ENCODE peak calls at places on chromosomes 6 and 20, in nine cellular contexts. One of them, this sample, is unnamed.

GRCh38 chr6:150347845-150348244 is 21.0 kb upstream of the IYD start:
- DNase-seq in CD4-positive, CD25-positive, alpha-beta regulatory T cell: no peak
- DNase-seq in GM20000: no peak
- DNase-seq in nucleus accumbens: no peak
- DNase-seq in NCI-H1092 treated with DMSO at 0.1 percent for 48 hours: no peak
- DNase-seq in HTR-8/SVneo: no peak
- DNase-seq in OCI-LY7: peak; percentile 93
- DNase-seq in cardiac fibroblast: no peak
- DNase-seq in anterior cingulate cortex: no peak
- DNase-seq in this sample: no peak

GRCh38 chr20:57290178-57290484 is 23.7 kb upstream of the BMP7 start:
- DNase-seq in CD4-positive, CD25-positive, alpha-beta regulatory T cell: no peak
- DNase-seq in GM20000: no peak
- DNase-seq in anterior cingulate cortex: no peak
- DNase-seq in OCI-LY7: no peak
- DNase-seq in nucleus accumbens: no peak
- DNase-seq in HTR-8/SVneo: no peak
- DNase-seq in cardiac fibroblast: no peak
- DNase-seq in NCI-H1092 treated with DMSO at 0.1 percent for 48 hours: no peak
- DNase-seq in this sample: no peak

GRCh38 chr6:123777554-123777953 is 26.1 kb upstream of the NKAIN2 start:
- DNase-seq in anterior cingulate cortex: no peak
- DNase-seq in NCI-H1092 treated with DMSO at 0.1 percent for 48 hours: peak; percentile 31
- DNase-seq in GM20000: no peak
- DNase-seq in cardiac fibroblast: peak; percentile 14
- DNase-seq in HTR-8/SVneo: no peak
- DNase-seq in nucleus accumbens: no peak
- DNase-seq in CD4-positive, CD25-positive, alpha-beta regulatory T cell: no peak
- DNase-seq in OCI-LY7: no peak
- DNase-seq in this sample: no peak

GRCh38 chr6:130708338-130708737 is 118.9 kb upstream of the SMLR1 start:
- DNase-seq in HTR-8/SVneo: no peak
- DNase-seq in nucleus accumbens: no peak
- DNase-seq in OCI-LY7: no peak
- DNase-seq in GM20000: no peak
- DNase-seq in CD4-positive, CD25-positive, alpha-beta regulatory T cell: no peak
- DNase-seq in NCI-H1092 treated with DMSO at 0.1 percent for 48 hours: no peak
- DNase-seq in anterior cingulate cortex: no peak
- DNase-seq in cardiac fibroblast: no peak
- DNase-seq in this sample: peak; percentile 16

GRCh38 chr6:18216411-18216810 is 47.9 kb downstream of the DEK start:
- DNase-seq in NCI-H1092 treated with DMSO at 0.1 percent for 48 hours: no peak
- DNase-seq in anterior cingulate cortex: no peak
- DNase-seq in CD4-positive, CD25-positive, alpha-beta regulatory T cell: no peak
- DNase-seq in OCI-LY7: no peak
- DNase-seq in GM20000: no peak
- DNase-seq in nucleus accumbens: no peak
- DNase-seq in HTR-8/SVneo: peak; percentile 30
- DNase-seq in cardiac fibroblast: peak; percentile 23
- DNase-seq in this sample: no peak

GRCh38 chr6:145272246-145272645 is 463.1 kb downstream of the EPM2A start:
- DNase-seq in OCI-LY7: no peak
- DNase-seq in HTR-8/SVneo: no peak
- DNase-seq in CD4-positive, CD25-positive, alpha-beta regulatory T cell: no peak
- DNase-seq in anterior cingulate cortex: no peak
- DNase-seq in nucleus accumbens: no peak
- DNase-seq in NCI-H1092 treated with DMSO at 0.1 percent for 48 hours: no peak
- DNase-seq in cardiac fibroblast: no peak
- DNase-seq in GM20000: no peak
- DNase-seq in this sample: no peak

GRCh38 chr6:161128230-161128629 is 136.7 kb downstream of the MAP3K4 start:
- DNase-seq in GM20000: no peak
- DNase-seq in anterior cingulate cortex: no peak
- DNase-seq in HTR-8/SVneo: no peak
- DNase-seq in cardiac fibroblast: no peak
- DNase-seq in nucleus accumbens: no peak
- DNase-seq in CD4-positive, CD25-positive, alpha-beta regulatory T cell: no peak
- DNase-seq in NCI-H1092 treated with DMSO at 0.1 percent for 48 hours: no peak
- DNase-seq in OCI-LY7: no peak
- DNase-seq in this sample: no peak

GRCh38 chr6:13853871-13854270 is 39.5 kb upstream of the MCUR1 start:
- DNase-seq in anterior cingulate cortex: no peak
- DNase-seq in GM20000: no peak
- DNase-seq in cardiac fibroblast: no peak
- DNase-seq in nucleus accumbens: no peak
- DNase-seq in NCI-H1092 treated with DMSO at 0.1 percent for 48 hours: no peak
- DNase-seq in HTR-8/SVneo: no peak
- DNase-seq in CD4-positive, CD25-positive, alpha-beta regulatory T cell: no peak
- DNase-seq in OCI-LY7: no peak
- DNase-seq in this sample: no peak

GRCh38 chr20:24955045-24955444 is 6.0 kb downstream of the CST7 start:
- DNase-seq in NCI-H1092 treated with DMSO at 0.1 percent for 48 hours: no peak
- DNase-seq in anterior cingulate cortex: no peak
- DNase-seq in CD4-positive, CD25-positive, alpha-beta regulatory T cell: no peak
- DNase-seq in cardiac fibroblast: no peak
- DNase-seq in OCI-LY7: peak; percentile 69
- DNase-seq in nucleus accumbens: no peak
- DNase-seq in GM20000: peak; percentile 61
- DNase-seq in HTR-8/SVneo: no peak
- DNase-seq in this sample: no peak

GRCh38 chr20:47440857-47441773 is 60.6 kb upstream of the NCOA3 start:
- DNase-seq in NCI-H1092 treated with DMSO at 0.1 percent for 48 hours: no peak
- DNase-seq in nucleus accumbens: no peak
- DNase-seq in OCI-LY7: no peak
- DNase-seq in anterior cingulate cortex: no peak
- DNase-seq in cardiac fibroblast: peak; percentile 41
- DNase-seq in CD4-positive, CD25-positive, alpha-beta regulatory T cell: no peak
- DNase-seq in HTR-8/SVneo: peak; percentile 93
- DNase-seq in GM20000: no peak
- DNase-seq in this sample: no peak

GRCh38 chr6:51790946-51791345 is 296.5 kb downstream of the PKHD1 start:
- DNase-seq in CD4-positive, CD25-positive, alpha-beta regulatory T cell: no peak
- DNase-seq in OCI-LY7: no peak
- DNase-seq in GM20000: no peak
- DNase-seq in cardiac fibroblast: no peak
- DNase-seq in anterior cingulate cortex: no peak
- DNase-seq in HTR-8/SVneo: no peak
- DNase-seq in nucleus accumbens: no peak
- DNase-seq in NCI-H1092 treated with DMSO at 0.1 percent for 48 hours: no peak
- DNase-seq in this sample: no peak

GRCh38 chr6:139540276-139540675 is 165.8 kb upstream of the CITED2 start:
- DNase-seq in cardiac fibroblast: peak; percentile 61
- DNase-seq in OCI-LY7: no peak
- DNase-seq in NCI-H1092 treated with DMSO at 0.1 percent for 48 hours: no peak
- DNase-seq in anterior cingulate cortex: no peak
- DNase-seq in CD4-positive, CD25-positive, alpha-beta regulatory T cell: no peak
- DNase-seq in HTR-8/SVneo: no peak
- DNase-seq in nucleus accumbens: no peak
- DNase-seq in GM20000: peak; percentile 23
- DNase-seq in this sample: peak; percentile 61

GRCh38 chr6:13368716-13369115 is 40.4 kb upstream of the TBC1D7 start:
- DNase-seq in nucleus accumbens: no peak
- DNase-seq in CD4-positive, CD25-positive, alpha-beta regulatory T cell: no peak
- DNase-seq in OCI-LY7: no peak
- DNase-seq in cardiac fibroblast: no peak
- DNase-seq in NCI-H1092 treated with DMSO at 0.1 percent for 48 hours: no peak
- DNase-seq in HTR-8/SVneo: no peak
- DNase-seq in anterior cingulate cortex: no peak
- DNase-seq in GM20000: no peak
- DNase-seq in this sample: no peak

GRCh38 chr20:20551409-20551808 is 161.0 kb downstream of the RALGAPA2 start:
- DNase-seq in GM20000: no peak
- DNase-seq in CD4-positive, CD25-positive, alpha-beta regulatory T cell: no peak
- DNase-seq in HTR-8/SVneo: no peak
- DNase-seq in nucleus accumbens: no peak
- DNase-seq in OCI-LY7: no peak
- DNase-seq in NCI-H1092 treated with DMSO at 0.1 percent for 48 hours: peak; percentile 94
- DNase-seq in cardiac fibroblast: no peak
- DNase-seq in anterior cingulate cortex: no peak
- DNase-seq in this sample: no peak

GRCh38 chr6:139613496-139613895 is 239.0 kb upstream of the CITED2 start:
- DNase-seq in cardiac fibroblast: no peak
- DNase-seq in nucleus accumbens: no peak
- DNase-seq in HTR-8/SVneo: no peak
- DNase-seq in anterior cingulate cortex: no peak
- DNase-seq in OCI-LY7: no peak
- DNase-seq in GM20000: no peak
- DNase-seq in NCI-H1092 treated with DMSO at 0.1 percent for 48 hours: no peak
- DNase-seq in CD4-positive, CD25-positive, alpha-beta regulatory T cell: no peak
- DNase-seq in this sample: no peak

GRCh38 chr6:41706876-41707564 is 28.4 kb downstream of the TFEB start:
- DNase-seq in NCI-H1092 treated with DMSO at 0.1 percent for 48 hours: no peak
- DNase-seq in GM20000: peak; percentile 53
- DNase-seq in cardiac fibroblast: peak; percentile 79
- DNase-seq in OCI-LY7: peak; percentile 58
- DNase-seq in nucleus accumbens: peak; percentile 59
- DNase-seq in CD4-positive, CD25-positive, alpha-beta regulatory T cell: no peak
- DNase-seq in HTR-8/SVneo: no peak
- DNase-seq in anterior cingulate cortex: peak; percentile 48
- DNase-seq in this sample: peak; percentile 6

GRCh38 chr20:37920679-37921322 is 17.9 kb downstream of the VSTM2L start:
- DNase-seq in CD4-positive, CD25-positive, alpha-beta regulatory T cell: no peak
- DNase-seq in OCI-LY7: no peak
- DNase-seq in NCI-H1092 treated with DMSO at 0.1 percent for 48 hours: no peak
- DNase-seq in HTR-8/SVneo: no peak
- DNase-seq in GM20000: no peak
- DNase-seq in nucleus accumbens: no peak
- DNase-seq in cardiac fibroblast: no peak
- DNase-seq in anterior cingulate cortex: no peak
- DNase-seq in this sample: no peak

GRCh38 chr20:41587956-41588355 is 30.2 kb downstream of the CHD6 start:
- DNase-seq in HTR-8/SVneo: peak; percentile 67
- DNase-seq in anterior cingulate cortex: no peak
- DNase-seq in cardiac fibroblast: peak; percentile 60
- DNase-seq in GM20000: no peak
- DNase-seq in nucleus accumbens: no peak
- DNase-seq in CD4-positive, CD25-positive, alpha-beta regulatory T cell: no peak
- DNase-seq in NCI-H1092 treated with DMSO at 0.1 percent for 48 hours: no peak
- DNase-seq in OCI-LY7: no peak
- DNase-seq in this sample: peak; percentile 11

GRCh38 chr20:3887870-3888614 is 1.1 kb upstream of the PANK2 start:
- DNase-seq in OCI-LY7: no peak
- DNase-seq in NCI-H1092 treated with DMSO at 0.1 percent for 48 hours: no peak
- DNase-seq in anterior cingulate cortex: peak; percentile 42
- DNase-seq in HTR-8/SVneo: peak; percentile 52
- DNase-seq in nucleus accumbens: peak; percentile 32
- DNase-seq in cardiac fibroblast: peak; percentile 47
- DNase-seq in GM20000: no peak
- DNase-seq in CD4-positive, CD25-positive, alpha-beta regulatory T cell: no peak
- DNase-seq in this sample: peak; percentile 60

GRCh38 chr6:135087403-135087802 is 32.8 kb upstream of the HBS1L start:
- DNase-seq in nucleus accumbens: no peak
- DNase-seq in OCI-LY7: peak; percentile 19
- DNase-seq in anterior cingulate cortex: no peak
- DNase-seq in GM20000: no peak
- DNase-seq in cardiac fibroblast: no peak
- DNase-seq in NCI-H1092 treated with DMSO at 0.1 percent for 48 hours: no peak
- DNase-seq in HTR-8/SVneo: no peak
- DNase-seq in CD4-positive, CD25-positive, alpha-beta regulatory T cell: no peak
- DNase-seq in this sample: no peak

GRCh38 chr6:15430181-15430580 is 184.3 kb downstream of the JARID2 start:
- DNase-seq in GM20000: no peak
- DNase-seq in cardiac fibroblast: peak; percentile 42
- DNase-seq in nucleus accumbens: no peak
- DNase-seq in anterior cingulate cortex: no peak
- DNase-seq in NCI-H1092 treated with DMSO at 0.1 percent for 48 hours: no peak
- DNase-seq in CD4-positive, CD25-positive, alpha-beta regulatory T cell: no peak
- DNase-seq in OCI-LY7: no peak
- DNase-seq in HTR-8/SVneo: no peak
- DNase-seq in this sample: no peak

GRCh38 chr6:722608-723007 is 29.7 kb upstream of the EXOC2 start:
- DNase-seq in nucleus accumbens: no peak
- DNase-seq in HTR-8/SVneo: no peak
- DNase-seq in OCI-LY7: peak; percentile 32
- DNase-seq in cardiac fibroblast: peak; percentile 50
- DNase-seq in CD4-positive, CD25-positive, alpha-beta regulatory T cell: no peak
- DNase-seq in anterior cingulate cortex: no peak
- DNase-seq in GM20000: no peak
- DNase-seq in NCI-H1092 treated with DMSO at 0.1 percent for 48 hours: no peak
- DNase-seq in this sample: peak; percentile 45

GRCh38 chr20:63125581-63125892 is 90.4 kb downstream of the YTHDF1 start:
- DNase-seq in cardiac fibroblast: no peak
- DNase-seq in anterior cingulate cortex: no peak
- DNase-seq in NCI-H1092 treated with DMSO at 0.1 percent for 48 hours: no peak
- DNase-seq in GM20000: no peak
- DNase-seq in OCI-LY7: no peak
- DNase-seq in CD4-positive, CD25-positive, alpha-beta regulatory T cell: no peak
- DNase-seq in HTR-8/SVneo: no peak
- DNase-seq in nucleus accumbens: no peak
- DNase-seq in this sample: no peak

GRCh38 chr6:157107915-157108651 is 215.2 kb downstream of the TMEM242 start:
- DNase-seq in GM20000: no peak
- DNase-seq in nucleus accumbens: no peak
- DNase-seq in NCI-H1092 treated with DMSO at 0.1 percent for 48 hours: no peak
- DNase-seq in OCI-LY7: no peak
- DNase-seq in cardiac fibroblast: peak; percentile 95
- DNase-seq in anterior cingulate cortex: no peak
- DNase-seq in CD4-positive, CD25-positive, alpha-beta regulatory T cell: no peak
- DNase-seq in HTR-8/SVneo: peak; percentile 44
- DNase-seq in this sample: peak; percentile 42

GRCh38 chr6:40931927-40932326 is 107.1 kb downstream of the UNC5CL start:
- DNase-seq in OCI-LY7: no peak
- DNase-seq in NCI-H1092 treated with DMSO at 0.1 percent for 48 hours: no peak
- DNase-seq in nucleus accumbens: no peak
- DNase-seq in CD4-positive, CD25-positive, alpha-beta regulatory T cell: no peak
- DNase-seq in anterior cingulate cortex: no peak
- DNase-seq in cardiac fibroblast: no peak
- DNase-seq in GM20000: no peak
- DNase-seq in HTR-8/SVneo: no peak
- DNase-seq in this sample: peak; percentile 70

GRCh38 chr6:66307490-66307889 is 600.5 kb upstream of the EYS start:
- DNase-seq in HTR-8/SVneo: no peak
- DNase-seq in NCI-H1092 treated with DMSO at 0.1 percent for 48 hours: no peak
- DNase-seq in GM20000: no peak
- DNase-seq in nucleus accumbens: no peak
- DNase-seq in OCI-LY7: peak; percentile 2
- DNase-seq in CD4-positive, CD25-positive, alpha-beta regulatory T cell: no peak
- DNase-seq in anterior cingulate cortex: no peak
- DNase-seq in cardiac fibroblast: no peak
- DNase-seq in this sample: no peak

GRCh38 chr20:31497838-31498540 is 16.3 kb upstream of the HM13 start:
- DNase-seq in nucleus accumbens: no peak
- DNase-seq in CD4-positive, CD25-positive, alpha-beta regulatory T cell: no peak
- DNase-seq in anterior cingulate cortex: no peak
- DNase-seq in HTR-8/SVneo: no peak
- DNase-seq in OCI-LY7: no peak
- DNase-seq in cardiac fibroblast: peak; percentile 89
- DNase-seq in GM20000: no peak
- DNase-seq in NCI-H1092 treated with DMSO at 0.1 percent for 48 hours: no peak
- DNase-seq in this sample: no peak